ENCODE peak calls at places on chromosomes 7 and 10, in five cellular contexts. M is GF-D8, L is IMR-90, T is iris pigment epithelial cell, D is left colon. R is an unnamed sample.

GRCh38 chr7:148800677-148801076 is 83.4 kb downstream of the EZH2 start:
- DNase-seq in M (no peak), L (no peak), D (no peak), T (no peak), R (no peak)

GRCh38 chr7:137151056-137151731 is 192.3 kb downstream of the PTN start:
- DNase-seq in D (no peak), L (peak; percentile 94), T (peak; percentile 78), M (no peak), R (no peak)

GRCh38 chr7:71723859-71724258 is 591.9 kb downstream of the GALNT17 start:
- DNase-seq in D (no peak), T (no peak), M (no peak), L (no peak), R (no peak)

GRCh38 chr7:43232376-43232775 is 119.9 kb downstream of the HECW1 start:
- DNase-seq in D (no peak), L (no peak), M (no peak), T (no peak), R (no peak)

GRCh38 chr7:143381427-143382125 is 431 bp downstream of the ZYX start:
- DNase-seq in M (no peak), L (peak; percentile 79), T (peak; percentile 78), D (peak; percentile 68), R (no peak)

GRCh38 chr7:150976529-150977381 is 1.4 kb downstream of the KCNH2 start:
- DNase-seq in L (no peak), M (no peak), D (peak; percentile 61), T (no peak), R (no peak)

GRCh38 chr10:13193637-13194036 is 32.3 kb downstream of the MCM10 start:
- DNase-seq in M (no peak), L (no peak), D (no peak), T (no peak), R (no peak)

GRCh38 chr7:19102884-19103283 is 14.6 kb downstream of the TWIST1 start:
- DNase-seq in D (no peak), L (no peak), M (no peak), T (no peak), R (no peak)

GRCh38 chr7:101608772-101609713 is 20.1 kb downstream of the MYL10 start:
- DNase-seq in L (no peak), M (no peak), T (no peak), D (peak; percentile 62), R (no peak)

GRCh38 chr10:75250934-75251333 is 15.2 kb upstream of the COMTD1 start:
- DNase-seq in D (no peak), M (no peak), L (no peak), T (no peak), R (no peak)